ENCODE peak calls at places on chromosomes 13 and 19, in seven cellular contexts. One of them, this sample, is unnamed.

GRCh38 chr19:42277821-42278809 is 9.1 kb downstream of the CIC start:
- DNase-seq in K562: no peak
- DNase-seq in HCT116: no peak
- DNase-seq in Peyer's patch: no peak
- DNase-seq in ovary: peak; percentile 52
- DNase-seq in adrenal gland: peak; percentile 69
- DNase-seq in IMR-90: no peak
- DNase-seq in this sample: peak; percentile 51

GRCh38 chr19:32674153-32674958 is 624 bp downstream of the ANKRD27 start:
- DNase-seq in K562: peak; percentile 85
- DNase-seq in ovary: no peak
- DNase-seq in HCT116: no peak
- DNase-seq in Peyer's patch: no peak
- DNase-seq in adrenal gland: no peak
- DNase-seq in IMR-90: no peak
- DNase-seq in this sample: no peak

GRCh38 chr13:76825415-76825814 is 60.8 kb downstream of the KCTD12 start:
- DNase-seq in ovary: no peak
- DNase-seq in Peyer's patch: no peak
- DNase-seq in IMR-90: peak; percentile 33
- DNase-seq in K562: no peak
- DNase-seq in HCT116: no peak
- DNase-seq in adrenal gland: no peak
- DNase-seq in this sample: no peak

GRCh38 chr13:53250272-53250875 is 221.8 kb downstream of the OLFM4 start:
- DNase-seq in adrenal gland: no peak
- DNase-seq in IMR-90: peak; percentile 72
- DNase-seq in K562: peak; percentile 46
- DNase-seq in HCT116: peak; percentile 56
- DNase-seq in Peyer's patch: no peak
- DNase-seq in ovary: no peak
- DNase-seq in this sample: peak; percentile 43

GRCh38 chr19:48873476-48874308 is 1.5 kb downstream of the PPP1R15A start:
- DNase-seq in HCT116: no peak
- DNase-seq in Peyer's patch: no peak
- DNase-seq in ovary: no peak
- DNase-seq in K562: peak; percentile 90
- DNase-seq in adrenal gland: no peak
- DNase-seq in IMR-90: no peak
- DNase-seq in this sample: peak; percentile 72

GRCh38 chr19:12938536-12939291 is at the start of gene CALR:
- DNase-seq in ovary: peak; percentile 53
- DNase-seq in Peyer's patch: no peak
- DNase-seq in adrenal gland: no peak
- DNase-seq in IMR-90: no peak
- DNase-seq in HCT116: no peak
- DNase-seq in K562: peak; percentile 55
- DNase-seq in this sample: no peak

GRCh38 chr13:114200673-114201005 is 21.6 kb downstream of the CFAP97D2 start:
- DNase-seq in K562: no peak
- DNase-seq in IMR-90: peak; percentile 19
- DNase-seq in HCT116: no peak
- DNase-seq in Peyer's patch: no peak
- DNase-seq in ovary: no peak
- DNase-seq in adrenal gland: no peak
- DNase-seq in this sample: no peak

GRCh38 chr13:32316476-32316875 is 1.2 kb downstream of the BRCA2 start:
- DNase-seq in Peyer's patch: no peak
- DNase-seq in HCT116: no peak
- DNase-seq in IMR-90: no peak
- DNase-seq in K562: no peak
- DNase-seq in ovary: no peak
- DNase-seq in adrenal gland: no peak
- DNase-seq in this sample: no peak

GRCh38 chr19:35292986-35293732 is 1.2 kb downstream of the MAG start:
- DNase-seq in K562: no peak
- DNase-seq in ovary: no peak
- DNase-seq in HCT116: no peak
- DNase-seq in Peyer's patch: no peak
- DNase-seq in adrenal gland: no peak
- DNase-seq in IMR-90: no peak
- DNase-seq in this sample: no peak

GRCh38 chr13:79631260-79631659 is 150.3 kb downstream of the NDFIP2 start:
- DNase-seq in HCT116: peak; percentile 56
- DNase-seq in adrenal gland: peak; percentile 41
- DNase-seq in Peyer's patch: no peak
- DNase-seq in K562: no peak
- DNase-seq in ovary: no peak
- DNase-seq in IMR-90: peak; percentile 49
- DNase-seq in this sample: no peak

GRCh38 chr19:5128251-5128931 is 159.5 kb downstream of the KDM4B start:
- DNase-seq in adrenal gland: peak; percentile 88
- DNase-seq in IMR-90: peak; percentile 75
- DNase-seq in K562: peak; percentile 94
- DNase-seq in HCT116: no peak
- DNase-seq in Peyer's patch: no peak
- DNase-seq in ovary: peak; percentile 87
- DNase-seq in this sample: peak; percentile 93

GRCh38 chr19:5130371-5131030 is 161.6 kb downstream of the KDM4B start:
- DNase-seq in K562: no peak
- DNase-seq in adrenal gland: no peak
- DNase-seq in ovary: no peak
- DNase-seq in HCT116: no peak
- DNase-seq in Peyer's patch: no peak
- DNase-seq in IMR-90: no peak
- DNase-seq in this sample: no peak

GRCh38 chr19:5129691-5130090 is 160.8 kb downstream of the KDM4B start:
- DNase-seq in Peyer's patch: no peak
- DNase-seq in IMR-90: no peak
- DNase-seq in adrenal gland: no peak
- DNase-seq in HCT116: no peak
- DNase-seq in ovary: no peak
- DNase-seq in K562: no peak
- DNase-seq in this sample: no peak

GRCh38 chr19:5127710-5128109 is 158.8 kb downstream of the KDM4B start:
- DNase-seq in K562: no peak
- DNase-seq in ovary: no peak
- DNase-seq in Peyer's patch: no peak
- DNase-seq in IMR-90: no peak
- DNase-seq in adrenal gland: no peak
- DNase-seq in HCT116: no peak
- DNase-seq in this sample: no peak

DNA sequence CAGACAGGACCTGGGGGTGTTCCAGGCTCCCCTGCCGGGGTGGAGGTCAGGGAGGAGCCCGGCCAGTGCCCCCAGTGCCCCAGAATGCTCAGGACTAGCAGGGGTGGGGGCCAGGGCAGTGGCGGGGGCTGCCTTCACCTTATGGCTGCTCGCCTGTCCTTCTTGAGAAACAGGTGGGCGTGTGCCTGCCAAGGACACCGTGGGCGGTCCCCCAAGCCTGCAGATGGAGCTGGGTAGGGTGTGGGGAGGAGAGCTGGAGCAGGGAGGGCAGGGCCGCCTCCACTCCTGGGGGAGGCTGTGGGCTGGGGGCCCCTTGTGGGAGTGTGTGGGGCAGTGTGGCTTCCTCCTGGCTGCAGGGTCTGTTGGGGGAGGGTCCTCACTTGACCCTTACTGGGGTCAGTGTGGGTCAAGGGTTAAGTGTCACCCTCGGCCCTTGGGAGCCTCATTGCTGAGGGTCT is 160.0 kb downstream of the KDM4B start:
- DNase-seq in IMR-90: no peak
- DNase-seq in adrenal gland: peak; percentile 61
- DNase-seq in Peyer's patch: no peak
- DNase-seq in K562: no peak
- DNase-seq in HCT116: no peak
- DNase-seq in ovary: peak; percentile 83
- DNase-seq in this sample: peak; percentile 90
- H3K4me1 ChIP-seq in IMR-90: peaks cover 22% of the 10 kb centered on the region
- H3K4me1 ChIP-seq in adrenal gland: peaks cover 20% of the 10 kb centered on the region
- H3K4me1 ChIP-seq in Peyer's patch: peaks cover 14% of the 10 kb centered on the region
- H3K4me1 ChIP-seq in K562: peaks cover 26% of the 10 kb centered on the region
- H3K4me1 ChIP-seq in HCT116: no peaks in the 10 kb centered on the region
- H3K4me1 ChIP-seq in ovary: peaks cover 27% of the 10 kb centered on the region
- H3K4me1 ChIP-seq in this sample: peaks cover 66% of the 10 kb centered on the region

GRCh38 chr13:50082426-50083283 is 67.4 kb downstream of the KCNRG start:
- DNase-seq in adrenal gland: peak; percentile 77
- DNase-seq in IMR-90: peak; percentile 68
- DNase-seq in ovary: peak; percentile 40
- DNase-seq in Peyer's patch: peak; percentile 90
- DNase-seq in HCT116: peak; percentile 79
- DNase-seq in K562: peak; percentile 39
- DNase-seq in this sample: peak; percentile 89

GRCh38 chr13:50081899-50082425 is 66.7 kb downstream of the KCNRG start:
- DNase-seq in ovary: peak; percentile 97
- DNase-seq in IMR-90: peak; percentile 98
- DNase-seq in adrenal gland: peak; percentile 98
- DNase-seq in HCT116: peak; percentile 98
- DNase-seq in Peyer's patch: peak; percentile 98
- DNase-seq in K562: peak; percentile 87
- DNase-seq in this sample: peak; percentile 98

GRCh38 chr13:50080856-50081105 is 65.5 kb downstream of the KCNRG start:
- DNase-seq in ovary: no peak
- DNase-seq in adrenal gland: no peak
- DNase-seq in Peyer's patch: no peak
- DNase-seq in K562: no peak
- DNase-seq in IMR-90: peak; percentile 27
- DNase-seq in HCT116: no peak
- DNase-seq in this sample: no peak

GRCh38 chr13:50081106-50081898 is 66.1 kb downstream of the KCNRG start:
- DNase-seq in ovary: peak; percentile 66
- DNase-seq in IMR-90: no peak
- DNase-seq in K562: peak; percentile 45
- DNase-seq in HCT116: no peak
- DNase-seq in adrenal gland: peak; percentile 57
- DNase-seq in Peyer's patch: peak; percentile 80
- DNase-seq in this sample: peak; percentile 72

GRCh38 chr13:50085063-50085462 is 69.8 kb downstream of the KCNRG start:
- DNase-seq in IMR-90: peak; percentile 47
- DNase-seq in HCT116: no peak
- DNase-seq in adrenal gland: no peak
- DNase-seq in K562: no peak
- DNase-seq in ovary: no peak
- DNase-seq in Peyer's patch: no peak
- DNase-seq in this sample: no peak
- H3K27ac ChIP-seq in IMR-90: peak overlapping the region; percentile 47
- H3K27ac ChIP-seq in HCT116: no peak overlapping the region
- H3K27ac ChIP-seq in adrenal gland: no peak overlapping the region
- H3K27ac ChIP-seq in K562: peak overlapping the region; percentile 59
- H3K27ac ChIP-seq in ovary: no peak overlapping the region
- H3K27ac ChIP-seq in Peyer's patch: no peak overlapping the region
- H3K27ac ChIP-seq in this sample: no peak overlapping the region

GRCh38 chr19:51811344-51811743 is 16.4 kb downstream of the FPR3 start:
- DNase-seq in HCT116: no peak
- DNase-seq in adrenal gland: peak; percentile 38
- DNase-seq in K562: no peak
- DNase-seq in ovary: no peak
- DNase-seq in Peyer's patch: no peak
- DNase-seq in IMR-90: no peak
- DNase-seq in this sample: peak; percentile 24
- TF ChIP-seq POLR2A in HCT116: no peak
- TF ChIP-seq POLR2A in adrenal gland: no peak
- TF ChIP-seq POLR2A in K562: no peak
- TF ChIP-seq POLR2A in ovary: no peak
- TF ChIP-seq POLR2A in Peyer's patch: no peak
- TF ChIP-seq POLR2A in IMR-90: no peak
- TF ChIP-seq POLR2A in this sample: no peak

GRCh38 chr13:99304541-99304940 is 2.7 kb downstream of the GPR183 start:
- DNase-seq in IMR-90: no peak
- DNase-seq in ovary: no peak
- DNase-seq in K562: no peak
- DNase-seq in adrenal gland: no peak
- DNase-seq in HCT116: no peak
- DNase-seq in Peyer's patch: no peak
- DNase-seq in this sample: no peak
- H3K4me1 ChIP-seq in IMR-90: peaks cover 3% of the 10 kb centered on the region
- H3K4me1 ChIP-seq in ovary: no peaks in the 10 kb centered on the region
- H3K4me1 ChIP-seq in K562: peaks cover 11% of the 10 kb centered on the region
- H3K4me1 ChIP-seq in adrenal gland: no peaks in the 10 kb centered on the region
- H3K4me1 ChIP-seq in HCT116: peaks cover 45% of the 10 kb centered on the region
- H3K4me1 ChIP-seq in Peyer's patch: peaks cover 5% of the 10 kb centered on the region
- H3K4me1 ChIP-seq in this sample: no peaks in the 10 kb centered on the region

DNA sequence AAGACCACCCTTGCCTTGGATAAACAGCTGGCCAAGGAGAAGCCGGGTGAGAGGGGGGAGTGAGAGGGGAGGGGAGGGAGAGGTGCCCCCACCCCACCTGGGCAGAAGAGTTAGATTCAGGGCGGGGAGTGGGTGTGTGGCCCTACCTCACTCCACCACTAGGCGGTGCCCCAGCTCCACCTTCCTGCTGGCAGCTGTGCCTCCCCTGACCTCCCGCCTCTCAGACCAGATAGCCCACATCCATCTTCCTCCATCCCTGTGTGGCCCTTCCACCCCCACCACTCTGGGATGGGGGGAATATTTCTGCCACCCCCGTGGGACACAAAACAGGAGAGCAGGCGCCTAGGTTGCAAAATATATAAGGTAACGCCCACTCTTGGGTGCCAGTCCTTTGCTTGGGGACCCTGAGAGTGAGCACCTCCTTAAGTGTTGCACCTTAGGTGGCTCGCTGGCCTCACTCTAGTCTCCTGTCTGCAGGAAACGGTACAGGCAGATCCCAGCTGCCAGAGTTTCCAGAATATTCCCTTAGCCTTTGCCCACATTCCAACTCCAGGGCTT is 13.8 kb upstream of the EHD2 start:
- DNase-seq in IMR-90: peak; percentile 34
- DNase-seq in adrenal gland: peak; percentile 68
- DNase-seq in Peyer's patch: peak; percentile 76
- DNase-seq in K562: peak; percentile 86
- DNase-seq in ovary: no peak
- DNase-seq in HCT116: no peak
- DNase-seq in this sample: peak; percentile 80
- H3K27ac ChIP-seq in IMR-90: no peak overlapping the region
- H3K27ac ChIP-seq in adrenal gland: no peak overlapping the region
- H3K27ac ChIP-seq in Peyer's patch: no peak overlapping the region
- H3K27ac ChIP-seq in K562: no peak overlapping the region
- H3K27ac ChIP-seq in ovary: no peak overlapping the region
- H3K27ac ChIP-seq in HCT116: no peak overlapping the region
- H3K27ac ChIP-seq in this sample: no peak overlapping the region

GRCh38 chr19:7971553-7972520 is 28.4 kb upstream of the TIMM44 start:
- DNase-seq in ovary: no peak
- DNase-seq in IMR-90: no peak
- DNase-seq in HCT116: no peak
- DNase-seq in Peyer's patch: no peak
- DNase-seq in K562: no peak
- DNase-seq in adrenal gland: no peak
- DNase-seq in this sample: no peak
- TF ChIP-seq POLR2A in ovary: no peak
- TF ChIP-seq POLR2A in IMR-90: no peak
- TF ChIP-seq POLR2A in HCT116: no peak
- TF ChIP-seq POLR2A in Peyer's patch: no peak
- TF ChIP-seq POLR2A in K562: no peak
- TF ChIP-seq POLR2A in adrenal gland: no peak
- TF ChIP-seq POLR2A in this sample: no peak

GRCh38 chr13:99722931-99723330 is 221.7 kb downstream of the TM9SF2 start:
- DNase-seq in HCT116: no peak
- DNase-seq in IMR-90: no peak
- DNase-seq in Peyer's patch: no peak
- DNase-seq in K562: no peak
- DNase-seq in adrenal gland: no peak
- DNase-seq in ovary: no peak
- DNase-seq in this sample: no peak
- H3K4me1 ChIP-seq in HCT116: peaks cover 5% of the 10 kb centered on the region
- H3K4me1 ChIP-seq in IMR-90: no peaks in the 10 kb centered on the region
- H3K4me1 ChIP-seq in Peyer's patch: no peaks in the 10 kb centered on the region
- H3K4me1 ChIP-seq in K562: no peaks in the 10 kb centered on the region
- H3K4me1 ChIP-seq in adrenal gland: no peaks in the 10 kb centered on the region
- H3K4me1 ChIP-seq in ovary: no peaks in the 10 kb centered on the region
- H3K4me1 ChIP-seq in this sample: no peaks in the 10 kb centered on the region

This sample was measured in testis.